ENCODE peak calls at places on chromosomes 2 and 18, in four cellular contexts. V, U, Z and Y are unnamed samples.

GRCh38 chr2:20186855-20187187 is 38.1 kb downstream of the SDC1 start:
- DNase-seq in V (no peak), U (no peak), Z (no peak), Y (no peak)

GRCh38 chr2:195967336-195967735 is 101.3 kb downstream of the DNAH7 start:
- DNase-seq in V (no peak), U (no peak), Z (no peak), Y (no peak)

GRCh38 chr18:13308369-13308768 is 89.8 kb downstream of the LDLRAD4 start:
- DNase-seq in V (no peak), U (no peak), Z (no peak), Y (no peak)

GRCh38 chr2:159891917-159892691 is 94.1 kb upstream of the CD302 start:
- DNase-seq in V (peak; percentile 7), U (no peak), Z (no peak), Y (no peak)

GRCh38 chr2:9311488-9311887 is 104.9 kb downstream of the ASAP2 start:
- DNase-seq in V (peak; percentile 80), U (peak; percentile 38), Z (no peak), Y (no peak)

GRCh38 chr2:239590995-239591915 is 190.4 kb upstream of the HDAC4 start:
- DNase-seq in V (no peak), U (no peak), Z (no peak), Y (no peak)

GRCh38 chr18:31413137-31413536 is 34.4 kb upstream of the DSG3 start:
- DNase-seq in V (no peak), U (no peak), Z (no peak), Y (no peak)

GRCh38 chr2:196915512-196916189 is 10.9 kb downstream of the PGAP1 start:
- DNase-seq in V (no peak), U (no peak), Z (no peak), Y (no peak)

GRCh38 chr2:229780856-229781773 is 66.8 kb upstream of the DNER start:
- DNase-seq in V (no peak), U (no peak), Z (no peak), Y (no peak)

GRCh38 chr2:210620456-210620855 is 64.1 kb downstream of the CPS1 start:
- DNase-seq in V (no peak), U (no peak), Z (no peak), Y (no peak)

GRCh38 chr2:23549051-23549450 is 164.1 kb downstream of the KLHL29 start:
- DNase-seq in V (no peak), U (no peak), Z (no peak), Y (no peak)

GRCh38 chr2:125167152-125167551 is 1142.1 kb downstream of the CNTNAP5 start:
- DNase-seq in V (no peak), U (no peak), Z (no peak), Y (no peak)

GRCh38 chr2:206800501-206801416 is 35.4 kb downstream of the FASTKD2 start:
- DNase-seq in V (peak; percentile 38), U (peak; percentile 34), Z (peak; percentile 13), Y (peak; percentile 59)

GRCh38 chr2:39140322-39140847 is 19.5 kb upstream of the SOS1 start:
- DNase-seq in V (no peak), U (no peak), Z (no peak), Y (no peak)

GRCh38 chr18:51425475-51425874 is 228.0 kb upstream of the MEX3C start:
- DNase-seq in V (no peak), U (no peak), Z (no peak), Y (no peak)

GRCh38 chr2:64698668-64699444 is 45.1 kb upstream of the SERTAD2 start:
- DNase-seq in V (peak; percentile 77), U (no peak), Z (no peak), Y (no peak)

GRCh38 chr2:190649035-190649797 is at the start of gene NAB1:
- DNase-seq in V (no peak), U (peak; percentile 65), Z (peak; percentile 38), Y (peak; percentile 68)

GRCh38 chr2:109005686-109006204 is 16.7 kb upstream of the EDAR start:
- DNase-seq in V (no peak), U (peak; percentile 44), Z (no peak), Y (peak; percentile 7)

GRCh38 chr2:145138626-145139025 is 618.7 kb upstream of the ZEB2 start:
- DNase-seq in V (no peak), U (no peak), Z (no peak), Y (no peak)

GRCh38 chr18:77622009-77622692 is 372.5 kb downstream of the GALR1 start:
- DNase-seq in V (no peak), U (no peak), Z (no peak), Y (no peak)

GRCh38 chr2:127829845-127830246 is 18.9 kb upstream of the WDR33 start:
- DNase-seq in V (no peak), U (no peak), Z (peak; percentile 22), Y (no peak)

GRCh38 chr2:25251461-25252273 is 83.3 kb upstream of the POMC start:
- DNase-seq in V (no peak), U (peak; percentile 46), Z (no peak), Y (no peak)

GRCh38 chr2:18531198-18531597 is 29.3 kb downstream of the RDH14 start:
- DNase-seq in V (no peak), U (no peak), Z (no peak), Y (no peak)